ENCODE peak calls at places on chromosomes 12 and 14, in ten cellular contexts. D is aorta; O is effector memory CD8-positive, alpha-beta T cell; W is occipital lobe; G is GDM1; K is substantia nigra; L is tibial artery; C is COLO829; X is stimulated activated CD4-positive, alpha-beta T cell treated with anti-CD3 and anti-CD28 coated beads, Interleukin-1b, Interleukin-23, amount 100 ng/mL, for 24 hours; E is neural crest cell. T is an unnamed sample.
A peak's percentile ranks its signal among the peaks of the same experiment; 100 is the strongest.

GRCh38 chr12:27901959-27902358 is 70.6 kb downstream of the PTHLH start:
- DNase-seq in W (no peak), C (no peak), X (no peak), O (no peak), K (no peak), G (no peak), D (no peak), E (no peak), L (no peak), T (no peak)

GRCh38 chr12:113727651-113728061 is 238.5 kb downstream of the RBM19 start:
- DNase-seq in L (no peak), K (no peak), E (no peak), W (no peak), D (no peak), C (no peak), O (no peak), G (no peak), X (no peak), T (no peak)

GRCh38 chr12:24462946-24463345 is 486.0 kb downstream of the BCAT1 start:
- DNase-seq in W (no peak), G (no peak), X (no peak), D (no peak), C (no peak), O (no peak), L (no peak), E (no peak), K (no peak), T (no peak)

GRCh38 chr12:71371132-71371531 is 68.5 kb upstream of the LGR5 start:
- DNase-seq in C (no peak), K (no peak), X (no peak), E (no peak), L (no peak), W (no peak), O (no peak), G (no peak), D (no peak), T (no peak)

GRCh38 chr14:33332497-33332896 is 393.8 kb downstream of the NPAS3 start:
- DNase-seq in E (no peak), O (no peak), X (no peak), G (no peak), L (no peak), W (peak; percentile 48), K (no peak), C (no peak), D (no peak), T (no peak)

GRCh38 chr12:55847033-55847432 is 4.3 kb upstream of the MMP19 start:
- DNase-seq in L (peak; percentile 77), W (no peak), O (no peak), K (no peak), X (no peak), D (peak; percentile 82), E (no peak), G (no peak), C (no peak), T (no peak)

GRCh38 chr14:20684662-20685456 is 499 bp downstream of the RNASE4 start:
- DNase-seq in L (peak; percentile 76), O (no peak), C (no peak), D (peak; percentile 66), K (no peak), W (peak; percentile 15), G (no peak), E (peak; percentile 17), X (no peak), T (no peak)

GRCh38 chr12:47982311-47982710 is 18.9 kb downstream of the TMEM106C start:
- DNase-seq in K (no peak), L (no peak), G (no peak), X (no peak), D (no peak), E (no peak), W (no peak), C (no peak), O (no peak), T (no peak)

GRCh38 chr12:121451931-121452330 is 52.0 kb downstream of the RNF34 start:
- DNase-seq in X (no peak), O (no peak), G (no peak), L (no peak), C (no peak), E (no peak), K (no peak), W (no peak), D (no peak), T (no peak)

GRCh38 chr12:95790025-95790911 is at the start of gene NTN4:
- DNase-seq in E (peak; percentile 36), W (no peak), D (peak; percentile 68), C (no peak), G (no peak), X (no peak), K (no peak), L (peak; percentile 74), O (peak; percentile 5), T (no peak)

GRCh38 chr12:10207136-10207535 is 5.5 kb upstream of the GABARAPL1 start:
- DNase-seq in X (no peak), D (no peak), L (no peak), G (no peak), O (no peak), W (no peak), E (no peak), C (peak; percentile 82), K (no peak), T (no peak)

GRCh38 chr14:33880330-33880729 is 70.5 kb downstream of the EGLN3 start:
- DNase-seq in W (no peak), D (no peak), C (no peak), K (no peak), G (no peak), O (no peak), X (no peak), E (no peak), L (no peak), T (no peak)

GRCh38 chr12:82279597-82279996 is 78.6 kb downstream of the CCDC59 start:
- DNase-seq in W (no peak), C (no peak), X (no peak), D (no peak), L (no peak), G (no peak), O (no peak), E (no peak), K (no peak), T (no peak)

GRCh38 chr14:74357585-74357984 is 9.3 kb downstream of the VRTN start:
- DNase-seq in D (no peak), K (no peak), W (no peak), E (no peak), G (no peak), L (no peak), X (no peak), C (no peak), O (no peak), T (no peak)

GRCh38 chr12:113005759-113006158 is 27.4 kb downstream of the OAS2 start:
- DNase-seq in C (no peak), W (no peak), L (no peak), K (no peak), E (no peak), D (no peak), X (no peak), O (no peak), G (no peak), T (no peak)

GRCh38 chr12:110344657-110345056 is 58.9 kb downstream of the ANAPC7 start:
- DNase-seq in O (no peak), L (no peak), D (no peak), G (no peak), K (no peak), E (no peak), W (no peak), X (no peak), C (no peak), T (no peak)

GRCh38 chr12:130953783-130954543 is at the start of gene ADGRD1:
- DNase-seq in O (no peak), D (peak; percentile 73), K (no peak), L (peak; percentile 81), C (no peak), E (no peak), X (no peak), W (peak; percentile 11), G (no peak), T (no peak)

GRCh38 chr12:119153477-119154434 is 25.0 kb upstream of the HSPB8 start:
- DNase-seq in E (peak; percentile 80), C (no peak), L (peak; percentile 89), D (peak; percentile 81), X (no peak), K (no peak), W (peak; percentile 10), G (no peak), O (no peak), T (no peak)

GRCh38 chr12:39605996-39606395 is 13.6 kb downstream of the ABCD2 start:
- DNase-seq in L (no peak), C (peak; percentile 6), W (no peak), O (no peak), D (no peak), E (no peak), K (no peak), G (no peak), X (no peak), T (no peak)

GRCh38 chr12:125185740-125186470 is 120.7 kb downstream of the AACS start:
- DNase-seq in D (peak; percentile 82), G (peak; percentile 10), L (peak; percentile 74), C (no peak), K (peak; percentile 41), X (peak; percentile 14), E (peak; percentile 69), W (peak; percentile 82), O (no peak), T (no peak)

GRCh38 chr12:16880864-16881285 is 274.9 kb upstream of the LMO3 start:
- DNase-seq in W (no peak), G (no peak), D (no peak), L (no peak), X (no peak), C (no peak), K (no peak), O (no peak), E (no peak), T (no peak)

GRCh38 chr12:94593822-94594442 is 56.4 kb downstream of the TMCC3 start:
- DNase-seq in W (no peak), X (no peak), E (no peak), G (no peak), C (no peak), L (peak; percentile 74), D (no peak), O (no peak), K (no peak), T (no peak)

GRCh38 chr12:116996648-116997047 is 85.9 kb downstream of the FBXW8 start:
- DNase-seq in O (no peak), K (no peak), X (no peak), D (no peak), L (no peak), C (no peak), E (no peak), W (no peak), G (no peak), T (no peak)

GRCh38 chr14:80415636-80416035 is 204.3 kb upstream of the DIO2 start:
- DNase-seq in E (no peak), K (no peak), X (no peak), D (no peak), C (no peak), O (no peak), W (no peak), G (no peak), L (no peak), T (no peak)

GRCh38 chr14:89000007-89000942 is 175.8 kb downstream of the TTC8 start:
- DNase-seq in O (no peak), E (no peak), G (peak; percentile 23), C (peak; percentile 66), K (no peak), W (no peak), D (peak; percentile 74), X (no peak), L (no peak), T (no peak)